ENCODE peak calls at places on chromosome 19, in seven cellular contexts. X, G, U, M, L, D and P are unnamed samples.

GRCh38 chr19:29596885-29597525 is 9.1 kb upstream of the POP4 start:
- DNase-seq in U (no peak), M (no peak), D (peak; percentile 21), L (peak; percentile 55), G (peak; percentile 4), X (no peak), P (no peak)

GRCh38 chr19:12721656-12722565 is 1.8 kb downstream of the TNPO2 start:
- DNase-seq in G (peak; percentile 74), M (peak; percentile 43), L (peak; percentile 66), U (peak; percentile 62), X (peak; percentile 64), D (peak; percentile 60), P (no peak)

GRCh38 chr19:24054044-24054935 is 32.7 kb upstream of the ZNF254 start:
- DNase-seq in M (peak; percentile 32), D (peak; percentile 83), U (no peak), X (no peak), L (peak; percentile 68), G (peak; percentile 88), P (no peak)

GRCh38 chr19:40191836-40192646 is 815 bp downstream of the MAP3K10 start:
- DNase-seq in G (no peak), M (no peak), X (peak; percentile 53), L (peak; percentile 10), D (peak; percentile 13), U (peak; percentile 36), P (no peak)

GRCh38 chr19:37669336-37669963 is 14.2 kb upstream of the ZFP30 start:
- DNase-seq in D (no peak), M (no peak), U (no peak), L (no peak), G (no peak), X (no peak), P (no peak)

GRCh38 chr19:35539850-35540249 is 5.6 kb upstream of the TMEM147 start:
- DNase-seq in M (no peak), D (no peak), X (no peak), U (no peak), L (no peak), G (no peak), P (no peak)

GRCh38 chr19:16531380-16531669 is 10.9 kb downstream of the CHERP start:
- DNase-seq in D (no peak), G (no peak), X (no peak), M (no peak), U (no peak), L (no peak), P (no peak)

GRCh38 chr19:47247308-47247990 is 8.9 kb upstream of the CCDC9 start:
- DNase-seq in L (peak; percentile 85), U (peak; percentile 79), M (no peak), D (no peak), G (peak; percentile 33), X (peak; percentile 79), P (no peak)

GRCh38 chr19:29714371-29714952 is 599 bp downstream of the C19orf12 start:
- DNase-seq in D (no peak), M (no peak), U (no peak), G (no peak), L (no peak), X (no peak), P (no peak)

GRCh38 chr19:572891-573825 is 762 bp downstream of the BSG start:
- DNase-seq in X (peak; percentile 49), G (no peak), U (peak; percentile 58), L (peak; percentile 69), D (peak; percentile 60), M (no peak), P (no peak)

GRCh38 chr19:7393934-7394508 is 45.3 kb downstream of the ARHGEF18 start:
- DNase-seq in G (no peak), M (no peak), U (no peak), D (no peak), X (no peak), L (no peak), P (no peak)

GRCh38 chr19:1992759-1993260 is 22.7 kb downstream of the BTBD2 start:
- DNase-seq in D (no peak), L (no peak), G (no peak), U (no peak), X (peak; percentile 40), M (no peak), P (no peak)

GRCh38 chr19:55656552-55656951 is 1.7 kb downstream of the U2AF2 start:
- DNase-seq in G (no peak), X (no peak), M (no peak), D (no peak), L (no peak), U (no peak), P (no peak)

GRCh38 chr19:31340059-31341025 is 8.9 kb downstream of the TSHZ3 start:
- DNase-seq in D (peak; percentile 84), G (peak; percentile 89), X (peak; percentile 57), U (no peak), L (no peak), M (peak; percentile 85), P (peak; percentile 90)

GRCh38 chr19:53892981-53893325 is 11.0 kb downstream of the PRKCG start:
- DNase-seq in U (no peak), G (no peak), D (no peak), M (no peak), X (peak; percentile 24), L (no peak), P (no peak)

GRCh38 chr19:5828661-5829566 is 10.6 kb downstream of the FUT6 start:
- DNase-seq in X (peak; percentile 63), U (peak; percentile 43), D (no peak), L (peak; percentile 4), G (no peak), M (no peak), P (no peak)

GRCh38 chr19:1105873-1106840 is 2.4 kb downstream of the GPX4 start:
- DNase-seq in M (no peak), U (no peak), G (no peak), D (no peak), L (no peak), X (no peak), P (no peak)

GRCh38 chr19:35029737-35030256 is 473 bp upstream of the SCN1B start:
- DNase-seq in D (no peak), G (no peak), U (no peak), X (no peak), M (no peak), L (no peak), P (no peak)

GRCh38 chr19:15675560-15675959 is 2.7 kb downstream of the CYP4F12 start:
- DNase-seq in D (no peak), L (no peak), G (no peak), M (no peak), U (no peak), X (no peak), P (no peak)

DNA sequence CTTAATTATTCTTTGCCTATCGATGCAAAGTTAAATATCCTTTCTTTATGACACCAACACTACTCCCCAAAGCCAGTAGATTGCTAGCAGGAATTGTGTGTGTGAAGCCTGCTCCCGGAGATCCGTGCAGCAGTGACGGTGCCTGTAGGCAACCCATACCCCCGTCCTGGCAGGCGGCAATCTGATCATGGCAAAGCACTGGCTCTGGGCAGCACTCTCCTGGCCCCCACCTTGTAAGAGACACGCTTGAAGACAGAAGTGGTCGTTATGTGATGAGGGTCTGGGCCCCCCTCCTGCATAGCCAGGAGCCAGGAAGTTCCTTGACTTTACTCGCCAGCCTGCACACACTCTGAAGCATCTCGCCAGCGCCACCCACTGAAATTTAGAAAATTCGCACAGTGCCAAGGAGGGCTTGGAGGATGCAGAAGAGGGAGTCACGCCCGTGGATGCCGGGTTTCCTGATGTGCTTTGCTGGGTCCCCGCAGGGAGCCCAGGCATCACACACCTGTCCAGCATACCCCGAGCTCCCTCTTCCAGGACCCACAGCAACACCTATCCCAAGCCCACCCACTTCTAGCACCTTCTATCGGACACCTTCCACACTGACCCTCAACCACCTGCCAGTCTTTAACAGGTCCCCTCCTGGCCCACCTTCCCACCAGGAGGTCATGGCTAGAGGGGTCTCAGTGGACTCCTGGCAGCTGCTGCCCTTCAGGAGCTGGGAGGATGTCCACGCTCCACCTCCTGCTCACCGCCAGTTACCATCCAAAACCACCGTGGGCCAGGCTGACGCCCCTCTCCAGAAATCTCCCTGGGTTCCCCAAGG is 54.5 kb downstream of the CEBPG start:
- DNase-seq in U (no peak), D (no peak), L (no peak), G (no peak), X (no peak), M (no peak), P (no peak)
- TF ChIP-seq CTCF in U (no peak), D (no peak), L (no peak), G (no peak), X (no peak), M (no peak), P (no peak)

GRCh38 chr19:49489601-49490167 is 2.3 kb downstream of the RPL13A start:
- DNase-seq in M (no peak), X (peak; percentile 78), L (no peak), G (no peak), U (no peak), D (no peak), P (no peak)
- TF ChIP-seq CTCF in M (no peak), X (peak; percentile 78), L (no peak), G (no peak), U (no peak), D (no peak), P (no peak)

DNA sequence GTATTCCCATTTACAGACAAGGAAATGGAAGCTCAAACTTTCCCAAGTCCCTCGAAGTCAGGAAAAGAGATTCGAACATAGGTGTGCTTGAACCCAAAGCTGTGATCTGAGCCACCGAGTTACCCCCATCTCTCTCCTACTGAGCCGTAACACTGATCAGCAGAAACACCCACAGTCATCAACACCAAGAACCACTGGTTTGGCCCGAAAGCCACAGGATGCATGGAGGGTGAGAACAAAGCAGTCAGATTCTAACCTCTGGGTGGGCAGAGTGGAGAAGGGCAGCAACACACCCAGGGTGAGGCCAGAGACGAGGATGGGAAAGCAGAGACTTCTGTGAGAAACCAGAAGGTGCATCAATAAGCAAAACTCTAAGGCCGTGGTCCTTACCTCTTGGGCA is 27.7 kb upstream of the POU2F2 start:
- DNase-seq in D (no peak), G (no peak), X (no peak), U (no peak), M (no peak), L (no peak), P (no peak)
- TF ChIP-seq CTCF in D (no peak), G (no peak), X (no peak), U (no peak), M (no peak), L (no peak), P (no peak)

GRCh38 chr19:45202637-45203036 is 24.1 kb downstream of the BLOC1S3 start:
- DNase-seq in G (no peak), U (no peak), D (no peak), X (no peak), M (no peak), L (no peak), P (no peak)

GRCh38 chr19:45206328-45206727 is 27.7 kb downstream of the BLOC1S3 start:
- DNase-seq in D (no peak), M (no peak), U (no peak), L (no peak), G (no peak), X (no peak), P (no peak)

GRCh38 chr19:45205810-45206209 is 27.2 kb downstream of the BLOC1S3 start:
- DNase-seq in U (no peak), M (no peak), L (no peak), X (no peak), D (no peak), G (no peak), P (no peak)

GRCh38 chr19:45195764-45196163 is 17.2 kb downstream of the BLOC1S3 start:
- DNase-seq in X (no peak), G (no peak), L (no peak), D (no peak), M (no peak), U (no peak), P (peak; percentile 63)

DNA sequence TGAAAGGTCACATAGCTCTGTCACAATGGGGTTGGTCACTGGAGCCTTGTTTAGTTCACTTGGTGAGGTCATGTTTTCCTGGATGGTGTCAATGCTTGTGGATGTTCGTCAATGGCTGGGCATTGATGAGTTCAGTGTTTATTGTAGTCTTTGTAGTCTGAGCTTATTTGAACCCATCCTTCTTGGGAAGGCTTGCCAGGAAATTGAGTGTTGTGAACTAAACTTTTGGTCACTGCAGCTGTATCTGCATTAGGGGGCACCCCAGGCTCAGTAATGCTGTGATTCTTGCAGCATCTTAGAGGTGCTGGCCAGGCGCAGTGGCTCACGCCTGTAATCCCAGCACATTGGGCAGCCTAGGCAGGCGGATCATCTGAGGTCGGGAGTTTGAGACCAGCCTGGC is 22.0 kb downstream of the BLOC1S3 start:
- DNase-seq in L (peak; percentile 67), D (peak; percentile 51), G (no peak), U (peak; percentile 21), M (peak; percentile 31), X (no peak), P (peak; percentile 25)
- TF ChIP-seq CTCF in L (peak; percentile 46), D (peak; percentile 39), G (no peak), U (peak; percentile 22), M (peak; percentile 43), X (peak; percentile 28), P (peak; percentile 39)